ENCODE peak calls at places on chromosome 22, in eight cellular contexts. One of them, this sample, is unnamed.

GRCh38 chr22:44372611-44373010 is 59.9 kb upstream of the SHISAL1 start:
- DNase-seq in IMR-90: no peak
- DNase-seq in K562: no peak
- DNase-seq in gastrocnemius medialis: no peak
- DNase-seq in NB4: no peak
- DNase-seq in HCT116: no peak
- DNase-seq in stomach: no peak
- DNase-seq in lower leg skin: no peak
- DNase-seq in this sample: no peak

GRCh38 chr22:48594757-48595510 is 1232.7 kb downstream of the BRD1 start:
- DNase-seq in IMR-90: no peak
- DNase-seq in K562: no peak
- DNase-seq in gastrocnemius medialis: no peak
- DNase-seq in NB4: no peak
- DNase-seq in HCT116: no peak
- DNase-seq in stomach: no peak
- DNase-seq in lower leg skin: no peak
- DNase-seq in this sample: no peak

GRCh38 chr22:32164084-32164894 is 5.2 kb upstream of the C22orf42 start:
- DNase-seq in IMR-90: no peak
- DNase-seq in K562: no peak
- DNase-seq in gastrocnemius medialis: no peak
- DNase-seq in NB4: peak
- DNase-seq in HCT116: no peak
- DNase-seq in stomach: no peak
- DNase-seq in lower leg skin: no peak
- DNase-seq in this sample: no peak

GRCh38 chr22:24290459-24290858 is 19.8 kb downstream of the SPECC1L start:
- DNase-seq in IMR-90: peak
- DNase-seq in K562: no peak
- DNase-seq in gastrocnemius medialis: no peak
- DNase-seq in NB4: no peak
- DNase-seq in HCT116: no peak
- DNase-seq in stomach: no peak
- DNase-seq in lower leg skin: no peak
- DNase-seq in this sample: no peak

GRCh38 chr22:39610246-39610645 is 39.7 kb downstream of the CACNA1I start:
- DNase-seq in IMR-90: no peak
- DNase-seq in K562: no peak
- DNase-seq in gastrocnemius medialis: no peak
- DNase-seq in NB4: no peak
- DNase-seq in HCT116: no peak
- DNase-seq in stomach: no peak
- DNase-seq in lower leg skin: no peak
- DNase-seq in this sample: no peak

GRCh38 chr22:29147241-29147919 is 58.3 kb upstream of the EMID1 start:
- DNase-seq in IMR-90: no peak
- DNase-seq in K562: no peak
- DNase-seq in gastrocnemius medialis: peak
- DNase-seq in NB4: no peak
- DNase-seq in HCT116: no peak
- DNase-seq in stomach: peak
- DNase-seq in lower leg skin: no peak
- DNase-seq in this sample: no peak

GRCh38 chr22:26845016-26845728 is 187.8 kb downstream of the MIAT start:
- DNase-seq in IMR-90: no peak
- DNase-seq in K562: no peak
- DNase-seq in gastrocnemius medialis: no peak
- DNase-seq in NB4: peak
- DNase-seq in HCT116: no peak
- DNase-seq in stomach: no peak
- DNase-seq in lower leg skin: peak
- DNase-seq in this sample: no peak

GRCh38 chr22:49325531-49326395 is 501.9 kb downstream of the BRD1 start:
- DNase-seq in IMR-90: no peak
- DNase-seq in K562: no peak
- DNase-seq in gastrocnemius medialis: no peak
- DNase-seq in NB4: no peak
- DNase-seq in HCT116: no peak
- DNase-seq in stomach: peak
- DNase-seq in lower leg skin: peak
- DNase-seq in this sample: no peak

GRCh38 chr22:29055192-29055830 is 6.3 kb downstream of the C22orf31 start:
- DNase-seq in IMR-90: no peak
- DNase-seq in K562: no peak
- DNase-seq in gastrocnemius medialis: no peak
- DNase-seq in NB4: no peak
- DNase-seq in HCT116: no peak
- DNase-seq in stomach: no peak
- DNase-seq in lower leg skin: no peak
- DNase-seq in this sample: no peak

GRCh38 chr22:36162127-36163034 is 1.8 kb upstream of the APOL3 start:
- DNase-seq in IMR-90: no peak
- DNase-seq in K562: no peak
- DNase-seq in gastrocnemius medialis: no peak
- DNase-seq in NB4: peak
- DNase-seq in HCT116: no peak
- DNase-seq in stomach: no peak
- DNase-seq in lower leg skin: no peak
- DNase-seq in this sample: no peak

GRCh38 chr22:29766632-29767288 is at the start of gene ZMAT5:
- DNase-seq in IMR-90: peak
- DNase-seq in K562: peak
- DNase-seq in gastrocnemius medialis: peak
- DNase-seq in NB4: peak
- DNase-seq in HCT116: peak
- DNase-seq in stomach: peak
- DNase-seq in lower leg skin: peak
- DNase-seq in this sample: peak

GRCh38 chr22:46761017-46761416 is 1.4 kb upstream of the TBC1D22A start:
- DNase-seq in IMR-90: no peak
- DNase-seq in K562: no peak
- DNase-seq in gastrocnemius medialis: no peak
- DNase-seq in NB4: no peak
- DNase-seq in HCT116: no peak
- DNase-seq in stomach: no peak
- DNase-seq in lower leg skin: no peak
- DNase-seq in this sample: no peak

GRCh38 chr22:46763051-46763705 is 728 bp downstream of the TBC1D22A start:
- DNase-seq in IMR-90: peak
- DNase-seq in K562: peak
- DNase-seq in gastrocnemius medialis: peak
- DNase-seq in NB4: peak
- DNase-seq in HCT116: no peak
- DNase-seq in stomach: no peak
- DNase-seq in lower leg skin: peak
- DNase-seq in this sample: no peak

GRCh38 chr22:46764140-46764680 is 1.8 kb downstream of the TBC1D22A start:
- DNase-seq in IMR-90: peak
- DNase-seq in K562: no peak
- DNase-seq in gastrocnemius medialis: no peak
- DNase-seq in NB4: no peak
- DNase-seq in HCT116: no peak
- DNase-seq in stomach: no peak
- DNase-seq in lower leg skin: no peak
- DNase-seq in this sample: no peak

GRCh38 chr22:46761539-46762237 is 762 bp upstream of the TBC1D22A start:
- DNase-seq in IMR-90: peak
- DNase-seq in K562: peak
- DNase-seq in gastrocnemius medialis: no peak
- DNase-seq in NB4: no peak
- DNase-seq in HCT116: no peak
- DNase-seq in stomach: no peak
- DNase-seq in lower leg skin: no peak
- DNase-seq in this sample: no peak

GRCh38 chr22:46762238-46763050 is at the start of gene TBC1D22A:
- DNase-seq in IMR-90: peak
- DNase-seq in K562: peak
- DNase-seq in gastrocnemius medialis: peak
- DNase-seq in NB4: peak
- DNase-seq in HCT116: peak
- DNase-seq in stomach: peak
- DNase-seq in lower leg skin: peak
- DNase-seq in this sample: peak
- TF ChIP-seq POLR2A in IMR-90: peak
- TF ChIP-seq POLR2A in K562: peak
- TF ChIP-seq POLR2A in gastrocnemius medialis: peak
- TF ChIP-seq POLR2A in NB4: peak
- TF ChIP-seq POLR2A in HCT116: peak
- TF ChIP-seq POLR2A in stomach: peak
- TF ChIP-seq POLR2A in lower leg skin: no peak
- TF ChIP-seq POLR2A in this sample: peak

DNA sequence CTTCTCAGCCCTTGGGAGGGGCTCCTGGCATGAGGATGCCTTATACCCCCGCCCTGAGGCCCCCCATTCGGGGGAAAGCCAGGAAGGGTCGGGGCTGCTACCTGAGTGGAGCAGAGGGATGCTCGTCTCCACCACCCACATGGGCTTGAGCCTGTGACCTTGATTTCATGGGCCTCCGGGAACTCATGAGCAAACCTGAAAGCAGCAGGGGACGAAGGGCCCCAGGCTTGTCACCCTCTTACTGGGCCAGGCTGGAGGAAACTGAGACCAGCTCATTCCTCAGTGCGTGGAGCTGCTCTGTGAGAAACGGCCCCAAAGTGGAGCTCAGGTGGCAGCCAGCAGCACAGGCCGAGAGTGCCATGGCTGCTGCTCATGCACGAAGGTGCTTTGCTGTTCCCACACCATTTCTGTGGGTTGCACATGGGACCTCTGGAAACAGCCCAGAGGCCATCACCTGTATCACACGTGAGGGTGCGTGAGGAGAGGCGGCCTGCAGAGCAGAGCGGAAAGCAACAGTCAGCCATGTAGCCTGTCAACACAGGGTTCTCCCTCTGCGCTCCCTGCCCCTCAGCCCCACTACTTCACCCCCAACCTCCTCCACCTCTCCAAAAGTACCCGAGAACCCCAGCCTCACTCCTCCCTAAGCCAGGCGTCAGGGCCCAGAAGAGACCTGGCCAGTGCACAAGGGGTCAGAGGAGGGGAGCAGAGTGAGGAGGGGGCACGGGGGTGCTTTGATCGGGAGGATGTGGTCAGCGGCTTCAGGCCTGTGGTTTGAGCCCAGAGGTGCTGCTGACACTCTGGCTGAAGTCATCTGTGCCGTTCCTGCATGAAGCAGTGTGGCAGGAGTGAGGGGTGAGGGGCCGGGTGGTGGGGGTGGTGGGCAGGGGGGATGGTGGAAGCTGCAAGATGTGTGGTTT is 14.2 kb upstream of the IL2RB start:
- DNase-seq in IMR-90: no peak
- DNase-seq in K562: no peak
- DNase-seq in gastrocnemius medialis: no peak
- DNase-seq in NB4: peak
- DNase-seq in HCT116: no peak
- DNase-seq in stomach: no peak
- DNase-seq in lower leg skin: no peak
- DNase-seq in this sample: no peak
- TF ChIP-seq POLR2A in IMR-90: no peak
- TF ChIP-seq POLR2A in K562: no peak
- TF ChIP-seq POLR2A in gastrocnemius medialis: no peak
- TF ChIP-seq POLR2A in NB4: no peak
- TF ChIP-seq POLR2A in HCT116: no peak
- TF ChIP-seq POLR2A in stomach: no peak
- TF ChIP-seq POLR2A in lower leg skin: no peak
- TF ChIP-seq POLR2A in this sample: no peak

GRCh38 chr22:46104881-46105493 is 45.3 kb upstream of the PPARA start:
- DNase-seq in IMR-90: no peak
- DNase-seq in K562: no peak
- DNase-seq in gastrocnemius medialis: peak
- DNase-seq in NB4: no peak
- DNase-seq in HCT116: no peak
- DNase-seq in stomach: no peak
- DNase-seq in lower leg skin: no peak
- DNase-seq in this sample: no peak

GRCh38 chr22:46105494-46106278 is 44.6 kb upstream of the PPARA start:
- DNase-seq in IMR-90: peak
- DNase-seq in K562: no peak
- DNase-seq in gastrocnemius medialis: peak
- DNase-seq in NB4: no peak
- DNase-seq in HCT116: no peak
- DNase-seq in stomach: peak
- DNase-seq in lower leg skin: no peak
- DNase-seq in this sample: no peak

GRCh38 chr22:46103181-46103580 is 47.1 kb upstream of the PPARA start:
- DNase-seq in IMR-90: no peak
- DNase-seq in K562: no peak
- DNase-seq in gastrocnemius medialis: no peak
- DNase-seq in NB4: no peak
- DNase-seq in HCT116: no peak
- DNase-seq in stomach: no peak
- DNase-seq in lower leg skin: no peak
- DNase-seq in this sample: no peak

GRCh38 chr22:46103664-46104063 is 46.7 kb upstream of the PPARA start:
- DNase-seq in IMR-90: no peak
- DNase-seq in K562: no peak
- DNase-seq in gastrocnemius medialis: no peak
- DNase-seq in NB4: no peak
- DNase-seq in HCT116: no peak
- DNase-seq in stomach: no peak
- DNase-seq in lower leg skin: no peak
- DNase-seq in this sample: no peak

DNA sequence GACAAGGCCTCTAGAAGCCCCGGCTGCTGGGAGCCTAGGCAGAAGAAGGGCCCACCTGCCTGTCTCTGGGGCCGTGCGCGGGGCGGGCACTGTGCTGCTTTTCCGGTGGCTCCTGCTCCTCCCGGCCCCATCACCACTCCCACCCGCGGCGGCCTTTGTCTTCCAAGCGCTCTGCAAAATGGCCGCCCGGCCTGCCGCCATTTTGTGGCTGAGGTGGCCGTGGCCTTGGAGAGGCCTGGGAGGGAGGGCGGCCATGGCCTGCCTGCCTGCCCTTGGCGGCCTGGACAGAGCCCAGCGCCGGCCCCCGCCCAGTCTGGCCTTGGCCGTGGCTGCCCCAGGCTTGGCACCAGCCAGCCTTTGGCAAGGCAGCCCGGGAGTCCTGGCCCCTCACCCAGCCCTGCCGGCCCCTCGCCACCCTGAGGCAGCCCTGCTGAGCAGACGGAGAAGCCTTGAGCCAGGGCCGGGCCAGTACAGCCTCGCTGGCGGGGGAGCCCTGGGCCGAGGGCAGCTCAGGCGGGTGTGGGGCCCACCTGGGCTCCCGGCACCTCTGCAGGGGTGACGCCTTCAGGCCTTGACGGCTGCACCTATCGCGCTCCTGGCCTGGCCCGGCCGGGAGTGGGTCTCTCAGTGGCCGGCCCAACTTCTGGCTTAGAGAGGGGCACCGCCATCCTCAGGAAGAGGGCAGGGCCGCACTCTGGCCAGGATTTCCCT is 46.0 kb upstream of the PPARA start:
- DNase-seq in IMR-90: no peak
- DNase-seq in K562: no peak
- DNase-seq in gastrocnemius medialis: peak
- DNase-seq in NB4: no peak
- DNase-seq in HCT116: no peak
- DNase-seq in stomach: peak
- DNase-seq in lower leg skin: no peak
- DNase-seq in this sample: no peak
- TF ChIP-seq POLR2A in IMR-90: no peak
- TF ChIP-seq POLR2A in K562: no peak
- TF ChIP-seq POLR2A in gastrocnemius medialis: no peak
- TF ChIP-seq POLR2A in NB4: no peak
- TF ChIP-seq POLR2A in HCT116: no peak
- TF ChIP-seq POLR2A in stomach: no peak
- TF ChIP-seq POLR2A in lower leg skin: no peak
- TF ChIP-seq POLR2A in this sample: no peak

GRCh38 chr22:17633217-17633997 is 4.9 kb upstream of the ATP6V1E1 start:
- DNase-seq in IMR-90: peak
- DNase-seq in K562: peak
- DNase-seq in gastrocnemius medialis: no peak
- DNase-seq in NB4: no peak
- DNase-seq in HCT116: peak
- DNase-seq in stomach: no peak
- DNase-seq in lower leg skin: peak
- DNase-seq in this sample: no peak
- TF ChIP-seq POLR2A in IMR-90: no peak
- TF ChIP-seq POLR2A in K562: peak
- TF ChIP-seq POLR2A in gastrocnemius medialis: no peak
- TF ChIP-seq POLR2A in NB4: no peak
- TF ChIP-seq POLR2A in HCT116: no peak
- TF ChIP-seq POLR2A in stomach: no peak
- TF ChIP-seq POLR2A in lower leg skin: no peak
- TF ChIP-seq POLR2A in this sample: no peak

This sample was measured in H54.